ENCODE peak calls at places on chromosomes 16 and 17, in six cellular contexts. D, Y, F, W, H and E are unnamed samples.
A peak's percentile ranks its signal among the peaks of the same experiment; 100 is the strongest.

GRCh38 chr17:68196394-68197090 is 51.3 kb upstream of the AMZ2 start:
- DNase-seq in D (no peak), Y (no peak), F (no peak), W (no peak), H (peak; percentile 27), E (no peak)

GRCh38 chr16:58792188-58792587 is 58.1 kb upstream of the GOT2 start:
- DNase-seq in D (no peak), Y (no peak), F (no peak), W (no peak), H (no peak), E (no peak)

GRCh38 chr17:60557805-60558204 is 31.8 kb upstream of the APPBP2 start:
- DNase-seq in D (no peak), Y (no peak), F (no peak), W (no peak), H (no peak), E (no peak)

GRCh38 chr17:58755577-58756245 is at the start of gene PPM1E:
- DNase-seq in D (peak; percentile 28), Y (peak; percentile 12), F (peak; percentile 44), W (no peak), H (peak; percentile 81), E (peak; percentile 96)

GRCh38 chr16:14640538-14640937 is 7.8 kb downstream of the BFAR start:
- DNase-seq in D (no peak), Y (no peak), F (no peak), W (no peak), H (no peak), E (no peak)

GRCh38 chr16:50858376-50858775 is 116.5 kb downstream of the CYLD start:
- DNase-seq in D (no peak), Y (no peak), F (no peak), W (no peak), H (no peak), E (no peak)

GRCh38 chr17:8151120-8151640 is 1.0 kb downstream of the PER1 start:
- DNase-seq in D (peak; percentile 77), Y (peak; percentile 89), F (peak; percentile 93), W (peak; percentile 92), H (peak; percentile 90), E (no peak)

GRCh38 chr17:6654816-6655731 is 3.5 kb downstream of the C17orf100 start:
- DNase-seq in D (no peak), Y (no peak), F (no peak), W (no peak), H (no peak), E (no peak)

GRCh38 chr17:31586946-31587345 is 195.5 kb downstream of the RAB11FIP4 start:
- DNase-seq in D (no peak), Y (peak; percentile 63), F (no peak), W (no peak), H (no peak), E (no peak)

GRCh38 chr17:55356440-55357328 is 65.0 kb downstream of the MMD start:
- DNase-seq in D (no peak), Y (peak; percentile 71), F (peak; percentile 84), W (peak; percentile 57), H (peak; percentile 78), E (peak; percentile 48)

GRCh38 chr16:88649195-88649923 is 1.5 kb downstream of the CYBA start:
- DNase-seq in D (no peak), Y (no peak), F (no peak), W (no peak), H (no peak), E (no peak)

GRCh38 chr16:68644715-68645493 is at the start of gene CDH3:
- DNase-seq in D (no peak), Y (no peak), F (peak; percentile 34), W (no peak), H (peak; percentile 27), E (no peak)

GRCh38 chr17:30576326-30576861 is 99.2 kb downstream of the GOSR1 start:
- DNase-seq in D (no peak), Y (no peak), F (no peak), W (no peak), H (peak; percentile 67), E (no peak)

GRCh38 chr16:23104032-23104955 is 45.0 kb downstream of the USP31 start:
- DNase-seq in D (no peak), Y (no peak), F (no peak), W (no peak), H (no peak), E (peak; percentile 9)

GRCh38 chr17:29195465-29196081 is 15.4 kb upstream of the MYO18A start:
- DNase-seq in D (no peak), Y (no peak), F (no peak), W (no peak), H (no peak), E (no peak)

GRCh38 chr16:26963109-26963508 is 103.6 kb upstream of the C16orf82 start:
- DNase-seq in D (no peak), Y (peak; percentile 26), F (no peak), W (no peak), H (peak; percentile 22), E (no peak)

GRCh38 chr17:7330099-7331015 is 1.2 kb upstream of the NEURL4 start:
- DNase-seq in D (peak; percentile 67), Y (peak; percentile 71), F (peak; percentile 87), W (peak; percentile 70), H (peak; percentile 92), E (peak; percentile 93)

GRCh38 chr17:40553694-40554534 is 11.4 kb downstream of the CCR7 start:
- DNase-seq in D (no peak), Y (peak; percentile 80), F (peak; percentile 90), W (no peak), H (peak; percentile 73), E (no peak)

GRCh38 chr17:4622375-4622774 is 19.1 kb downstream of the ALOX15 start:
- DNase-seq in D (no peak), Y (no peak), F (no peak), W (no peak), H (no peak), E (no peak)

GRCh38 chr17:42784811-42785592 is 4.6 kb downstream of the WNK4 start:
- DNase-seq in D (no peak), Y (no peak), F (no peak), W (no peak), H (no peak), E (no peak)

GRCh38 chr17:47847341-47848197 is 3.4 kb downstream of the SP6 start:
- DNase-seq in D (no peak), Y (no peak), F (peak; percentile 25), W (no peak), H (no peak), E (no peak)

GRCh38 chr17:1713878-1714487 is 3.8 kb upstream of the TLCD2 start:
- DNase-seq in D (no peak), Y (peak; percentile 52), F (no peak), W (no peak), H (peak; percentile 23), E (peak; percentile 57)

GRCh38 chr17:48023408-48024148 is 14.0 kb downstream of the COPZ2 start:
- DNase-seq in D (no peak), Y (peak; percentile 59), F (peak; percentile 92), W (no peak), H (peak; percentile 83), E (peak; percentile 41)

GRCh38 chr16:67563708-67564468 is 1.6 kb downstream of the CTCF start:
- DNase-seq in D (no peak), Y (peak; percentile 79), F (peak; percentile 26), W (peak; percentile 35), H (peak; percentile 50), E (no peak)

GRCh38 chr17:45313927-45314760 is 2.7 kb downstream of the MAP3K14 start:
- DNase-seq in D (no peak), Y (no peak), F (no peak), W (no peak), H (no peak), E (no peak)

GRCh38 chr17:79946352-79947231 is 89.1 kb downstream of the TBC1D16 start:
- DNase-seq in D (no peak), Y (no peak), F (no peak), W (no peak), H (no peak), E (no peak)

GRCh38 chr17:28613916-28614315 is at the start of gene RSKR:
- DNase-seq in D (peak; percentile 40), Y (no peak), F (peak; percentile 82), W (no peak), H (no peak), E (no peak)

GRCh38 chr17:30369995-30370394 is 8.7 kb upstream of the CPD start:
- DNase-seq in D (no peak), Y (no peak), F (no peak), W (no peak), H (no peak), E (no peak)

GRCh38 chr17:39283896-39284295 is 58.2 kb upstream of the STAC2 start:
- DNase-seq in D (no peak), Y (peak; percentile 47), F (no peak), W (no peak), H (no peak), E (no peak)

GRCh38 chr17:10295728-10296343 is 77.0 kb downstream of the MYH13 start:
- DNase-seq in D (no peak), Y (peak; percentile 68), F (peak; percentile 71), W (peak; percentile 14), H (peak; percentile 82), E (peak; percentile 36)